ENCODE peak calls at places on chromosomes 13 and 19, in six cellular contexts. M is breast epithelium; W is effector memory CD4-positive, alpha-beta T cell; F is dorsolateral prefrontal cortex; D is CD4-positive, alpha-beta T cell; J is IMR-90. Q is an unnamed sample.

GRCh38 chr19:9309974-9310446 is 372 bp upstream of the ZNF699 start:
- DNase-seq in M (peak), W (peak), F (peak), D (no peak), J (peak), Q (no peak)

GRCh38 chr13:50676602-50677001 is 166.9 kb downstream of the DLEU7 start:
- DNase-seq in M (no peak), W (no peak), F (no peak), D (no peak), J (peak), Q (no peak)

GRCh38 chr13:19601749-19602725 is 31.4 kb upstream of the MPHOSPH8 start:
- DNase-seq in M (no peak), W (no peak), F (no peak), D (no peak), J (peak), Q (no peak)

GRCh38 chr13:112134150-112135075 is 67.5 kb downstream of the SOX1 start:
- DNase-seq in M (peak), W (no peak), F (no peak), D (no peak), J (no peak), Q (no peak)

GRCh38 chr19:10270180-10270615 is 722 bp upstream of the ICAM1 start:
- DNase-seq in M (no peak), W (peak), F (no peak), D (no peak), J (no peak), Q (peak)

GRCh38 chr13:31522431-31522830 is 216.9 kb upstream of the RXFP2 start:
- DNase-seq in M (no peak), W (no peak), F (no peak), D (no peak), J (no peak), Q (no peak)

GRCh38 chr19:10766681-10767201 is 48.9 kb downstream of the DNM2 start:
- DNase-seq in M (no peak), W (no peak), F (no peak), D (no peak), J (peak), Q (peak)

GRCh38 chr19:1073063-1073955 is 6.3 kb downstream of the ARHGAP45 start:
- DNase-seq in M (no peak), W (no peak), F (no peak), D (no peak), J (no peak), Q (no peak)

GRCh38 chr13:57632276-57633140 is 964 bp downstream of the PCDH17 start:
- DNase-seq in M (peak), W (no peak), F (no peak), D (no peak), J (no peak), Q (peak)

GRCh38 chr13:83884141-83884540 is 1.9 kb upstream of the SLITRK1 start:
- DNase-seq in M (no peak), W (no peak), F (no peak), D (no peak), J (no peak), Q (no peak)

GRCh38 chr13:28356506-28357064 is 138.3 kb downstream of the FLT1 start:
- DNase-seq in M (no peak), W (no peak), F (no peak), D (no peak), J (no peak), Q (no peak)

GRCh38 chr13:114185182-114185971 is 6.3 kb downstream of the CFAP97D2 start:
- DNase-seq in M (no peak), W (no peak), F (no peak), D (no peak), J (no peak), Q (no peak)

GRCh38 chr13:99265162-99265822 is 7.1 kb upstream of the GPR18 start:
- DNase-seq in M (no peak), W (no peak), F (no peak), D (no peak), J (no peak), Q (no peak)

GRCh38 chr13:112638157-112638750 is 50.3 kb upstream of the TUBGCP3 start:
- DNase-seq in M (peak), W (no peak), F (no peak), D (no peak), J (no peak), Q (no peak)

GRCh38 chr19:51203941-51204720 is 20.7 kb upstream of the CD33 start:
- DNase-seq in M (no peak), W (no peak), F (no peak), D (no peak), J (no peak), Q (no peak)

GRCh38 chr13:33696530-33696929 is 121.4 kb upstream of the RFC3 start:
- DNase-seq in M (no peak), W (no peak), F (no peak), D (no peak), J (no peak), Q (no peak)

GRCh38 chr13:21069561-21070004 is 8.2 kb upstream of the LATS2 start:
- DNase-seq in M (no peak), W (no peak), F (no peak), D (no peak), J (peak), Q (no peak)

GRCh38 chr13:94858856-94859811 is 146.8 kb upstream of the SOX21 start:
- DNase-seq in M (no peak), W (no peak), F (peak), D (no peak), J (peak), Q (peak)

GRCh38 chr19:13069415-13070369 is 33.0 kb downstream of the LYL1 start:
- DNase-seq in M (no peak), W (no peak), F (no peak), D (no peak), J (no peak), Q (no peak)

GRCh38 chr13:106498571-106498970 is 36.9 kb downstream of the EFNB2 start:
- DNase-seq in M (no peak), W (no peak), F (no peak), D (no peak), J (no peak), Q (no peak)

GRCh38 chr13:98998831-98999634 is 21.2 kb upstream of the DOCK9 start:
- DNase-seq in M (no peak), W (no peak), F (no peak), D (no peak), J (no peak), Q (no peak)

GRCh38 chr19:18204394-18205179 is 745 bp upstream of the RAB3A start:
- DNase-seq in M (no peak), W (no peak), F (no peak), D (no peak), J (no peak), Q (no peak)

GRCh38 chr13:47114030-47114429 is 217.2 kb upstream of the HTR2A start:
- DNase-seq in M (no peak), W (no peak), F (no peak), D (no peak), J (peak), Q (no peak)

GRCh38 chr13:73861136-73861535 is 273.1 kb downstream of the KLF12 start:
- DNase-seq in M (no peak), W (no peak), F (no peak), D (no peak), J (no peak), Q (no peak)

GRCh38 chr13:83839158-83839557 is 43.1 kb downstream of the SLITRK1 start:
- DNase-seq in M (no peak), W (no peak), F (no peak), D (no peak), J (no peak), Q (no peak)

GRCh38 chr19:39237200-39238184 is 7.3 kb downstream of the IFNL3 start:
- DNase-seq in M (peak), W (no peak), F (no peak), D (peak), J (no peak), Q (no peak)

GRCh38 chr13:95714142-95714832 is 37.3 kb downstream of the DNAJC3 start:
- DNase-seq in M (no peak), W (no peak), F (no peak), D (no peak), J (peak), Q (no peak)

GRCh38 chr19:42140125-42140754 is 8.0 kb upstream of the POU2F2 start:
- DNase-seq in M (no peak), W (no peak), F (no peak), D (no peak), J (peak), Q (no peak)

GRCh38 chr13:53151692-53152421 is 123.2 kb downstream of the OLFM4 start:
- DNase-seq in M (no peak), W (no peak), F (no peak), D (no peak), J (peak), Q (no peak)

GRCh38 chr19:16384688-16385087 is 60.1 kb downstream of the KLF2 start:
- DNase-seq in M (no peak), W (no peak), F (no peak), D (no peak), J (no peak), Q (no peak)

GRCh38 chr13:42996584-42996983 is 4.5 kb upstream of the EPSTI1 start:
- DNase-seq in M (no peak), W (no peak), F (no peak), D (no peak), J (peak), Q (no peak)

GRCh38 chr19:10761443-10762242 is 43.8 kb downstream of the DNM2 start:
- DNase-seq in M (no peak), W (no peak), F (peak), D (no peak), J (no peak), Q (no peak)

GRCh38 chr13:100673831-100674362 is 698 bp downstream of the TMTC4 start:
- DNase-seq in M (no peak), W (peak), F (peak), D (no peak), J (peak), Q (peak)

GRCh38 chr19:3183721-3184641 is 1.7 kb upstream of the NCLN start:
- DNase-seq in M (no peak), W (no peak), F (no peak), D (no peak), J (no peak), Q (no peak)

GRCh38 chr19:3184847-3185481 is 766 bp upstream of the NCLN start:
- DNase-seq in M (no peak), W (peak), F (peak), D (no peak), J (no peak), Q (peak)

GRCh38 chr19:3186377-3186688 is 603 bp downstream of the NCLN start:
- DNase-seq in M (no peak), W (no peak), F (no peak), D (no peak), J (no peak), Q (no peak)

GRCh38 chr19:3186891-3187661 is 1.3 kb downstream of the NCLN start:
- DNase-seq in M (no peak), W (no peak), F (no peak), D (no peak), J (no peak), Q (no peak)

GRCh38 chr19:3185482-3186376 is at the start of gene NCLN:
- DNase-seq in M (peak), W (peak), F (peak), D (peak), J (peak), Q (peak)
- H3K27ac ChIP-seq in M (peak), W (peak), F (peak), D (peak), J (peak), Q (peak)

GRCh38 chr13:55418095-55418494 is 1722.6 kb upstream of the PRR20A start:
- DNase-seq in M (no peak), W (no peak), F (no peak), D (no peak), J (no peak), Q (no peak)
- H3K27ac ChIP-seq in M (no peak), W (no peak), F (no peak), D (no peak), J (no peak), Q (no peak)

GRCh38 chr13:75760182-75760981 is 124.3 kb downstream of the LMO7 start:
- DNase-seq in M (no peak), W (no peak), F (no peak), D (no peak), J (peak), Q (peak)

GRCh38 chr13:75761373-75761772 is 125.2 kb downstream of the LMO7 start:
- DNase-seq in M (no peak), W (no peak), F (no peak), D (no peak), J (no peak), Q (no peak)

GRCh38 chr13:75762967-75763366 is 126.8 kb downstream of the LMO7 start:
- DNase-seq in M (no peak), W (no peak), F (no peak), D (no peak), J (no peak), Q (no peak)

GRCh38 chr13:75763511-75763910 is 127.4 kb downstream of the LMO7 start:
- DNase-seq in M (no peak), W (no peak), F (no peak), D (no peak), J (no peak), Q (no peak)

GRCh38 chr13:75762066-75762937 is 126.2 kb downstream of the LMO7 start:
- DNase-seq in M (no peak), W (no peak), F (no peak), D (peak), J (peak), Q (no peak)
- H3K27ac ChIP-seq in M (peak), W (peak), F (peak), D (peak), J (peak), Q (peak)

GRCh38 chr19:55419624-55420236 is 12.1 kb upstream of the UBE2S start:
- DNase-seq in M (no peak), W (no peak), F (no peak), D (no peak), J (no peak), Q (no peak)

GRCh38 chr19:55424518-55424917 is 16.9 kb upstream of the UBE2S start:
- DNase-seq in M (no peak), W (no peak), F (no peak), D (no peak), J (no peak), Q (no peak)

GRCh38 chr19:55418185-55418584 is 10.6 kb upstream of the UBE2S start:
- DNase-seq in M (no peak), W (peak), F (no peak), D (peak), J (peak), Q (peak)

GRCh38 chr19:55423225-55423967 is 15.8 kb upstream of the UBE2S start:
- DNase-seq in M (no peak), W (no peak), F (no peak), D (no peak), J (no peak), Q (peak)

DNA sequence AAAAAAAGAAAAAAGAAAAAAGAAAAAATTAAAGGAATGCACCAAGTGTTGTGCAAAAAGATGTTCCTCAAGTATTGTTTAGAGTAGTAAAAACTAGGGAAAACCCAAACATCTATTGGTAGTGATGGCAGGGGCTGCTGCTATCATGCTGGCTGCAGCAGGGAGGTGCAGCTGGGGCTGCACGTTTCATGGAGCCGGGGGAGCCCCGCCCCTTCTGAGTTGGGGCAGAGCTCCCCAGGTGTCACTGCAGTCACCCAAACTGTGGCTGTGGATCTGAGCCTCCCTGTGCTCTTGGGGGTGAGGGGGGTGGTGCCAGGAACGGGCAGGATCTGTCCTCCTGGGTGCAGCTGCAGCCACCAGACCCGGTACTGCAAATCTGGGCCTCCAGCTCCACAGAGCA is 11.5 kb upstream of the UBE2S start:
- DNase-seq in M (no peak), W (no peak), F (no peak), D (no peak), J (no peak), Q (no peak)
- H3K27ac ChIP-seq in M (no peak), W (no peak), F (peak), D (no peak), J (no peak), Q (peak)

GRCh38 chr13:45218689-45219088 is 17.8 kb upstream of the KCTD4 start:
- DNase-seq in M (no peak), W (no peak), F (no peak), D (no peak), J (no peak), Q (no peak)
- H3K27ac ChIP-seq in M (no peak), W (no peak), F (no peak), D (no peak), J (no peak), Q (no peak)

DNA sequence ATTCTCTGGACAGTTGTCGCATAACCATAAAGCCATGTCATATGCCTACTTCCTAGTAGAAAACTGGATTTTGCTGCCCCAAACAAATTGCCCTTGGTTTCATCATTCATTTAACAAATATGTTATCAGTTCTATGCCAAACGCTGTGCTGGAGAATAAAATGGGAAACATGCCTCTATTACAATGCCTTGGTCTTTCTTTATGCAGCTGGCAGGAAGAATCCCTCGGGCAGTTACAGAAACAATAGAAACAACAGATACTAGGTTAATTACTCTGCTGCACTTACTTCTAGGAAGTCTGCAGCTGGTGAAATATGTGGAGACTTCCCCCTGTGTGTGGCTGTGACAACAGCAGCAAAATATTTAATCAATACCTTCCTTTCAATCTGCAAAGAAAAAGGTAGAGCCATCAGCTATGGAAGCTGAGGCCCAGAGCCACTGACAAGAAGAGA is 10.0 kb downstream of the STOML3 start:
- DNase-seq in M (no peak), W (no peak), F (no peak), D (no peak), J (no peak), Q (no peak)
- H3K27ac ChIP-seq in M (no peak), W (no peak), F (no peak), D (no peak), J (no peak), Q (no peak)

DNA sequence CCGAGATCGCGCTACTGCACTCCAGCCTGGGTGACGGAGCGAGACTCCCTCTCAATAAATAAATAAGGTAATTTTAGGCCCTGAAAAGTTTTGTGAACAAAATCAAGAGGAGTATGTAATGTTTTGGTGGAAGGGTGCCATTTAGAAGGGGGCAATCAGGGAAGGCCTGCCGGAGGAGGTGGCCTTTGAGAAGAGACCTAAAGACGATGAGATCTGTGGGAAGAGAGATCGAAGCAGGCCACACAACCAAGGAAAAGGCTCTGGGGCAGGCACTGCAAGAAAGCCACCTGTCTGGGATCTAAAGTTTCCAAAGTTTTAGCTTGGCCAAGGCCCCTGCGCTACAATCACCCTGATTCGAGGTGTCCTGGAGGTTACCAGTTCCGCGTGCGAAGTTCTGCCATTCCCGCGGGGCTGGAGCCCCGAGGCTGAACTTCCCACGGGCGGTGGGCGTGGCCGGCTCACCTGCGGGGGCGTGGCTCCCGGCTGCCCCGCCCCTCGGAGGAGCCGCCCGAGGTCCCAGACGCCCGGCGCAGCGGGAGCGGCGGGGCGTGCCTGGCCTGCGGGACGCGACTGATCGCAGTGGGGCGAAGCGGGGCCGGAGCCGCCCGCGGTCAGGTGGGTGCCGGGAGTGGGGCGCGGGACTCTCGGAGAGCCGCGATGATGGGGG is at the start of gene KLC3:
- DNase-seq in M (no peak), W (peak), F (no peak), D (peak), J (no peak), Q (no peak)
- H3K27ac ChIP-seq in M (peak), W (no peak), F (no peak), D (no peak), J (no peak), Q (no peak)

Q was measured in caudate nucleus.